ENCODE peak calls at places on chromosomes 2 and 18, in seven cellular contexts. V, R, O, K, Z, P and I are unnamed samples.

GRCh38 chr2:39359453-39360038 is 77.5 kb downstream of the MAP4K3 start:
- DNase-seq in Z (no peak), V (no peak), O (no peak), P (no peak), R (no peak), K (no peak), I (no peak)

GRCh38 chr2:42061839-42062238 is 14.0 kb downstream of the PKDCC start:
- DNase-seq in R (no peak), K (no peak), P (no peak), O (no peak), V (no peak), Z (no peak), I (no peak)

GRCh38 chr18:23664674-23665073 is 2.0 kb upstream of the ANKRD29 start:
- DNase-seq in K (no peak), O (no peak), R (no peak), P (no peak), Z (no peak), V (no peak), I (no peak)

GRCh38 chr2:208549546-208550158 is 143.1 kb downstream of the PTH2R start:
- DNase-seq in Z (no peak), P (no peak), K (no peak), R (no peak), O (no peak), V (no peak), I (no peak)

GRCh38 chr2:217489145-217489960 is 513.4 kb downstream of the TNS1 start:
- DNase-seq in P (peak), Z (no peak), O (no peak), K (no peak), R (no peak), V (no peak), I (no peak)

GRCh38 chr2:21757805-21758204 is 634.0 kb downstream of the TDRD15 start:
- DNase-seq in R (no peak), O (no peak), K (no peak), Z (no peak), P (no peak), V (no peak), I (no peak)

GRCh38 chr2:112174383-112174782 is 36.2 kb downstream of the FBLN7 start:
- DNase-seq in R (no peak), O (no peak), K (no peak), P (no peak), Z (no peak), V (no peak), I (no peak)

GRCh38 chr2:1685078-1685956 is 59.0 kb downstream of the PXDN start:
- DNase-seq in P (no peak), V (no peak), Z (no peak), R (no peak), O (no peak), K (no peak), I (no peak)

GRCh38 chr2:236090027-236090382 is 78.2 kb downstream of the GBX2 start:
- DNase-seq in O (no peak), P (no peak), R (no peak), Z (no peak), K (no peak), V (no peak), I (no peak)

GRCh38 chr2:128970332-128971116 is 651.9 kb upstream of the HS6ST1 start:
- DNase-seq in K (no peak), V (no peak), O (no peak), Z (no peak), R (no peak), P (no peak), I (no peak)

GRCh38 chr18:9017900-9018217 is 84.6 kb upstream of the NDUFV2 start:
- DNase-seq in V (peak), Z (no peak), K (no peak), R (no peak), O (peak), P (no peak), I (no peak)

GRCh38 chr2:166375736-166376487 is at the start of gene SCN9A:
- DNase-seq in Z (peak), O (peak), P (peak), R (peak), K (peak), V (peak), I (no peak)

GRCh38 chr2:42902939-42903709 is 110.7 kb upstream of the HAAO start:
- DNase-seq in Z (no peak), K (no peak), R (no peak), P (no peak), O (no peak), V (no peak), I (no peak)

GRCh38 chr2:85326946-85327756 is 638 bp downstream of the TGOLN2 start:
- DNase-seq in K (peak), V (no peak), O (peak), R (no peak), P (no peak), Z (no peak), I (no peak)

GRCh38 chr2:65846984-65847383 is 414.6 kb upstream of the SPRED2 start:
- DNase-seq in R (no peak), P (no peak), V (no peak), O (no peak), Z (no peak), K (no peak), I (no peak)

GRCh38 chr2:176122266-176122632 is 270 bp upstream of the HOXD9 start:
- DNase-seq in V (no peak), R (no peak), K (no peak), Z (no peak), P (no peak), O (no peak), I (no peak)

GRCh38 chr2:128145651-128146050 is 54.7 kb downstream of the UGGT1 start:
- DNase-seq in V (no peak), K (no peak), P (no peak), O (no peak), Z (no peak), R (no peak), I (no peak)

GRCh38 chr2:59015027-59015426 is 773.9 kb upstream of the FANCL start:
- DNase-seq in R (no peak), P (no peak), O (no peak), V (no peak), K (no peak), Z (no peak), I (no peak)

GRCh38 chr2:37526323-37526722 is 145.1 kb downstream of the CDC42EP3 start:
- DNase-seq in K (no peak), O (no peak), R (no peak), Z (no peak), V (no peak), P (no peak), I (no peak)

GRCh38 chr2:2932189-2932588 is 445.4 kb downstream of the EIPR1 start:
- DNase-seq in Z (no peak), P (no peak), R (no peak), V (no peak), K (no peak), O (no peak), I (no peak)

GRCh38 chr18:55794288-55795052 is 206.5 kb upstream of the TCF4 start:
- DNase-seq in R (no peak), O (no peak), K (no peak), Z (no peak), V (peak), P (peak), I (no peak)

GRCh38 chr2:71833855-71834554 is 313.7 kb downstream of the CYP26B1 start:
- DNase-seq in O (no peak), R (no peak), V (peak), K (peak), P (no peak), Z (no peak), I (no peak)

GRCh38 chr2:25371253-25372241 is 29.8 kb upstream of the DNMT3A start:
- DNase-seq in V (no peak), P (no peak), O (no peak), K (peak), R (no peak), Z (no peak), I (no peak)

GRCh38 chr2:118470297-118470696 is 377.2 kb downstream of the EN1 start:
- DNase-seq in O (no peak), Z (no peak), P (no peak), R (no peak), V (no peak), K (no peak), I (no peak)

GRCh38 chr2:162091325-162092007 is 17.5 kb upstream of the DPP4 start:
- DNase-seq in K (no peak), R (no peak), V (no peak), Z (no peak), O (no peak), P (no peak), I (no peak)

GRCh38 chr2:105697781-105698449 is 46.8 kb upstream of the NCK2 start:
- DNase-seq in K (no peak), V (no peak), Z (no peak), P (no peak), R (no peak), O (no peak), I (no peak)

GRCh38 chr18:46481847-46482245 is 175.2 kb downstream of the LOXHD1 start:
- DNase-seq in V (peak), K (no peak), P (no peak), O (no peak), R (no peak), Z (no peak), I (no peak)

GRCh38 chr2:28365158-28365557 is 27.5 kb upstream of the FOSL2 start:
- DNase-seq in Z (no peak), K (no peak), O (no peak), V (no peak), P (no peak), R (no peak), I (no peak)

GRCh38 chr2:157404363-157404762 is 39.5 kb downstream of the CYTIP start:
- DNase-seq in R (no peak), K (no peak), Z (no peak), O (no peak), P (no peak), V (no peak), I (no peak)

GRCh38 chr2:84643991-84644390 is 127.7 kb downstream of the DNAH6 start:
- DNase-seq in K (no peak), P (no peak), V (no peak), O (no peak), Z (no peak), R (no peak), I (no peak)

GRCh38 chr2:202056611-202057010 is 16.4 kb upstream of the KIAA2012 start:
- DNase-seq in O (peak), R (no peak), K (no peak), Z (no peak), P (no peak), V (no peak), I (no peak)

GRCh38 chr2:205188516-205189138 is 493.7 kb upstream of the NRP2 start:
- DNase-seq in Z (no peak), P (peak), R (no peak), V (peak), O (peak), K (peak), I (peak)

GRCh38 chr18:14769381-14769780 is 21.4 kb downstream of the ANKRD30B start:
- DNase-seq in R (no peak), O (no peak), K (no peak), Z (no peak), V (no peak), P (no peak), I (no peak)

GRCh38 chr2:118643286-118643685 is 204.2 kb downstream of the EN1 start:
- DNase-seq in R (no peak), V (no peak), P (no peak), K (no peak), O (peak), Z (no peak), I (no peak)

GRCh38 chr2:227939271-227940027 is 68.0 kb downstream of the DAW1 start:
- DNase-seq in O (peak), P (no peak), V (peak), R (peak), K (no peak), Z (peak), I (no peak)

GRCh38 chr2:112623913-112624777 is 21.6 kb upstream of the SLC20A1 start:
- DNase-seq in O (peak), Z (no peak), K (peak), V (peak), R (no peak), P (no peak), I (no peak)

GRCh38 chr18:23981369-23981768 is 33.2 kb upstream of the TTC39C start:
- DNase-seq in R (no peak), P (no peak), V (no peak), K (no peak), Z (no peak), O (no peak), I (no peak)

GRCh38 chr18:24176727-24177416 is 38.0 kb downstream of the CABYR start:
- DNase-seq in P (peak), V (peak), K (no peak), Z (peak), R (peak), O (peak), I (no peak)

GRCh38 chr2:188746727-188747126 is 227.4 kb upstream of the COL3A1 start:
- DNase-seq in V (peak), Z (no peak), O (peak), P (no peak), K (no peak), R (no peak), I (peak)